ENCODE peak calls at places on chromosomes 11 and 22, in seven cellular contexts. G is prostate gland, R is AG09309, S is psoas muscle, M is iPS DF 6.9, H is heart right ventricle, F is choroid plexus epithelial cell. Y is an unnamed sample.

GRCh38 chr11:18384157-18384641 is 10.2 kb upstream of the LDHA start:
- DNase-seq in G (peak; percentile 77), R (peak; percentile 92), S (peak; percentile 64), M (no peak), H (peak; percentile 29), F (peak; percentile 92), Y (peak; percentile 79)

GRCh38 chr11:102139081-102139498 is 28.8 kb downstream of the YAP1 start:
- DNase-seq in G (no peak), R (peak; percentile 68), S (no peak), M (no peak), H (no peak), F (peak; percentile 78), Y (no peak)

GRCh38 chr11:10725114-10725906 is 25.7 kb upstream of the CTR9 start:
- DNase-seq in G (no peak), R (no peak), S (no peak), M (no peak), H (no peak), F (peak; percentile 82), Y (no peak)

GRCh38 chr11:103906291-103906850 is 130.1 kb upstream of the DDI1 start:
- DNase-seq in G (no peak), R (no peak), S (no peak), M (no peak), H (no peak), F (no peak), Y (no peak)

GRCh38 chr11:11787305-11788066 is 54.3 kb upstream of the USP47 start:
- DNase-seq in G (peak; percentile 73), R (peak; percentile 35), S (peak; percentile 65), M (peak; percentile 50), H (peak; percentile 57), F (peak; percentile 82), Y (peak; percentile 78)

GRCh38 chr22:24471570-24471969 is 23.6 kb upstream of the UPB1 start:
- DNase-seq in G (no peak), R (peak; percentile 16), S (peak; percentile 66), M (no peak), H (peak; percentile 59), F (peak; percentile 90), Y (no peak)

GRCh38 chr11:102599642-102600261 is 25.4 kb downstream of the MMP20 start:
- DNase-seq in G (no peak), R (peak; percentile 57), S (no peak), M (no peak), H (no peak), F (peak; percentile 93), Y (no peak)

GRCh38 chr11:44379141-44380008 is 69.4 kb upstream of the ALX4 start:
- DNase-seq in G (no peak), R (no peak), S (no peak), M (no peak), H (no peak), F (no peak), Y (no peak)

GRCh38 chr11:6617315-6617781 is 1.9 kb downstream of the TPP1 start:
- DNase-seq in G (no peak), R (no peak), S (no peak), M (no peak), H (no peak), F (peak; percentile 71), Y (no peak)

GRCh38 chr11:17414317-17414737 is 25.9 kb upstream of the KCNJ11 start:
- DNase-seq in G (no peak), R (no peak), S (no peak), M (no peak), H (no peak), F (no peak), Y (peak; percentile 69)

GRCh38 chr22:20137671-20138416 is 6.2 kb downstream of the ZDHHC8 start:
- DNase-seq in G (no peak), R (no peak), S (no peak), M (no peak), H (peak; percentile 66), F (no peak), Y (no peak)

GRCh38 chr22:50563410-50564160 is 866 bp upstream of the SYCE3 start:
- DNase-seq in G (no peak), R (no peak), S (no peak), M (no peak), H (no peak), F (no peak), Y (peak; percentile 34)

GRCh38 chr11:94171693-94172440 is 43.2 kb downstream of the PANX1 start:
- DNase-seq in G (no peak), R (no peak), S (no peak), M (peak; percentile 54), H (peak; percentile 26), F (peak; percentile 59), Y (no peak)

GRCh38 chr11:64644348-64645242 is 53.6 kb downstream of the SLC22A12 start:
- DNase-seq in G (no peak), R (no peak), S (no peak), M (no peak), H (no peak), F (no peak), Y (no peak)

GRCh38 chr11:62108017-62108750 is 15.6 kb upstream of the INCENP start:
- DNase-seq in G (peak; percentile 49), R (peak; percentile 46), S (no peak), M (no peak), H (no peak), F (peak; percentile 86), Y (peak; percentile 26)

GRCh38 chr22:42080287-42080686 is 787 bp downstream of the SMDT1 start:
- DNase-seq in G (peak; percentile 52), R (no peak), S (no peak), M (no peak), H (no peak), F (peak; percentile 63), Y (peak; percentile 59)

GRCh38 chr11:46808804-46809431 is 37.2 kb downstream of the CKAP5 start:
- DNase-seq in G (no peak), R (peak; percentile 10), S (no peak), M (no peak), H (no peak), F (peak; percentile 78), Y (no peak)

GRCh38 chr11:6404341-6405038 is 14.2 kb downstream of the SMPD1 start:
- DNase-seq in G (no peak), R (no peak), S (no peak), M (no peak), H (no peak), F (peak; percentile 25), Y (no peak)

GRCh38 chr11:78567209-78567608 is 7.5 kb downstream of the NARS2 start:
- DNase-seq in G (no peak), R (no peak), S (no peak), M (no peak), H (no peak), F (peak; percentile 69), Y (no peak)

GRCh38 chr11:72069787-72070251 is 10.5 kb downstream of the NUMA1 start:
- DNase-seq in G (peak; percentile 54), R (peak; percentile 40), S (peak; percentile 91), M (no peak), H (peak; percentile 74), F (peak; percentile 78), Y (peak; percentile 78)

DNA sequence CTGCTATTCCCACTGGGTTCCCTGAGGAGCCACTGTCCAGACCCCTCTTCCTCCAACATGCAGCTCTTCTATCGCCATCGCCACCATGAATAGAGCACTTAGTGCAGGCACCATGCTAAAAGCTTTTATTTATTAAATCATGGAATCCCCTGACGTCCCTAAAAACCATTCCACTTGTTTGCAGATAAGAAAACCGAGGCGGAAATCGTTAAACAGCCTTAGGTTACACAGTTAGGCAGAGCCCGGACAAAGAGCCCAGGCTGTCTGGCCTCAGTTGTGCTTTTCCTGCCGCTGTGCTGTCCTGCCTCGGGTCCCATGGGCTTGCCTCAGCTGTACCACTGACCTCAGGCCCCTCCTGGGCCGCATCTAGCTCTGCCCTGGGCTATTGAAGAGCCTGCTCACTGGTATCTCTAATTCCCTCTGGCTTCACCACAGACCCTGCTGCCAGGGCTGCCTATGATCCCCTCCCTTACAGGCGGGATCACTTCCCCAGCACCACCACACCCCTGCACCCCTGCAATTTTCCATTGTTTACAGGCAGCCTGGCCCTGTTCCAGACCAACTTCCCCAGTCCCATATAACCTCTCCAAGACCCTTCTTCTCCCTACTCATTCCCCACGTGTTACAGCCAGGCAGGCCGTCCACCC is 13.0 kb upstream of the TUB start:
- DNase-seq in G (no peak), R (no peak), S (no peak), M (no peak), H (no peak), F (no peak), Y (no peak)
- H3K4me3 ChIP-seq in G (no peak overlapping the region), R (no peak overlapping the region), S (no peak overlapping the region), M (no peak overlapping the region), H (no peak overlapping the region), F (no peak overlapping the region), Y (no peak overlapping the region)

GRCh38 chr22:31295413-31295812 is 3.1 kb upstream of the PIK3IP1 start:
- DNase-seq in G (no peak), R (no peak), S (no peak), M (no peak), H (no peak), F (no peak), Y (no peak)
- H3K4me3 ChIP-seq in G (no peak overlapping the region), R (no peak overlapping the region), S (peak overlapping the region; percentile 29), M (no peak overlapping the region), H (no peak overlapping the region), F (no peak overlapping the region), Y (no peak overlapping the region)

DNA sequence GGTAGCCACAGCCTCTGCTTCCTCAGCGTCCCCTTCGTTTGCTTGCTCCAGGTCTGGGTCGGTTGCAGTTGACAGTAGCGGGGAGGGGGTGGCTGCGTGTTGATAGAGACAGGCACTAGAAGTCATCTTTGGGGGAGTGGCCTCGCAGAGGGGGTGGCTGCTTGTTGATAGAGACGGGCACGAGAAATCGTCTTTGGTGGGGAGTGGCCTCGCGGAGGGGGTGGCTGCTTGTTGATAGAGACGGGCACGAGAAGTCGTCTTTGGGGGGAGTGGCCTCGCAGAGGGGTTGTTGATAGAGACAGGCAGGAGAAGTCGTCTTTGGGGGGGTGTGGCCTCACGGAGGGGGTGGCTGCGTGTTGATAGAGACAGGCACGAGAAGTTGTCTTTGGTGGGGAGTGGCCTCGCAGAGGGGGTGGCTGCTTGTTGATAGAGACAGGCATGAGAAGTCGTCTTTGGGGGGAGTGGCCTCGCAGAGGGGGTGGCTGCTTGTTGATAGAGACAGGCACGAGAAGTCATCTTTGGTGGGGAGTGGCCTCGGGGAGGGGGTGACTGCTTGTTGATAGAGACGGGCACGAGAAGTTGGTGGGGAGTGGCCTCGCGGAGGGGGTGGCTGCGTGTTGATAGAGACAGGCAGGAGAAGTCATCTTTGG is 328.3 kb downstream of the TBC1D22A start:
- DNase-seq in G (no peak), R (peak; percentile 11), S (no peak), M (no peak), H (no peak), F (peak; percentile 67), Y (no peak)
- H3K4me3 ChIP-seq in G (peak overlapping the region; percentile 20), R (peak overlapping the region; percentile 57), S (no peak overlapping the region), M (no peak overlapping the region), H (peak overlapping the region; percentile 13), F (peak overlapping the region; percentile 55), Y (no peak overlapping the region)

GRCh38 chr22:37822079-37822833 is 926 bp upstream of the GALR3 start:
- DNase-seq in G (no peak), R (no peak), S (no peak), M (no peak), H (no peak), F (no peak), Y (no peak)

GRCh38 chr22:37820350-37820749 is 2.8 kb upstream of the GALR3 start:
- DNase-seq in G (no peak), R (no peak), S (no peak), M (no peak), H (no peak), F (no peak), Y (no peak)

GRCh38 chr22:37824674-37825641 is 1.8 kb downstream of the GALR3 start:
- DNase-seq in G (no peak), R (no peak), S (no peak), M (no peak), H (no peak), F (peak; percentile 24), Y (no peak)

GRCh38 chr22:37827056-37827455 is 3.9 kb downstream of the GALR3 start:
- DNase-seq in G (no peak), R (no peak), S (no peak), M (no peak), H (peak; percentile 69), F (no peak), Y (no peak)

GRCh38 chr22:37823134-37823985 is at the start of gene GALR3:
- DNase-seq in G (no peak), R (no peak), S (no peak), M (no peak), H (no peak), F (no peak), Y (no peak)
- H3K4me3 ChIP-seq in G (no peak within 1 kb of the TSS), R (no peak within 1 kb of the TSS), S (no peak within 1 kb of the TSS), M (no peak within 1 kb of the TSS), H (no peak within 1 kb of the TSS), F (no peak within 1 kb of the TSS), Y (no peak within 1 kb of the TSS)

Y was measured in body of pancreas.